ENCODE peak calls at places on chromosome 19, in five cellular contexts. One of them, this sample, is unnamed.
A peak's percentile ranks its signal among the peaks of the same experiment; 100 is the strongest.

GRCh38 chr19:49380391-49380790 is 7.7 kb upstream of the KASH5 start:
- DNase-seq in prostate gland: no peak
- DNase-seq in AG04450: no peak
- DNase-seq in foreskin fibroblast: no peak
- DNase-seq in ascending aorta: no peak
- DNase-seq in this sample: no peak

GRCh38 chr19:40718774-40719391 is 2.0 kb downstream of the ITPKC start:
- DNase-seq in prostate gland: peak; percentile 94
- DNase-seq in AG04450: no peak
- DNase-seq in foreskin fibroblast: peak; percentile 88
- DNase-seq in ascending aorta: no peak
- DNase-seq in this sample: peak; percentile 31

GRCh38 chr19:48445256-48445605 is 552 bp upstream of the GRWD1 start:
- DNase-seq in prostate gland: peak; percentile 41
- DNase-seq in AG04450: peak; percentile 85
- DNase-seq in foreskin fibroblast: peak; percentile 92
- DNase-seq in ascending aorta: no peak
- DNase-seq in this sample: peak; percentile 94

GRCh38 chr19:42271861-42272534 is 2.9 kb downstream of the CIC start:
- DNase-seq in prostate gland: no peak
- DNase-seq in AG04450: no peak
- DNase-seq in foreskin fibroblast: no peak
- DNase-seq in ascending aorta: no peak
- DNase-seq in this sample: no peak

GRCh38 chr19:23882493-23882892 is 32.2 kb upstream of the ZNF726 start:
- DNase-seq in prostate gland: no peak
- DNase-seq in AG04450: no peak
- DNase-seq in foreskin fibroblast: peak; percentile 44
- DNase-seq in ascending aorta: no peak
- DNase-seq in this sample: no peak

GRCh38 chr19:42540071-42540553 is 11.8 kb upstream of the CEACAM1 start:
- DNase-seq in prostate gland: no peak
- DNase-seq in AG04450: no peak
- DNase-seq in foreskin fibroblast: peak; percentile 11
- DNase-seq in ascending aorta: no peak
- DNase-seq in this sample: no peak

GRCh38 chr19:37334179-37335071 is 36.5 kb upstream of the ZNF527 start:
- DNase-seq in prostate gland: peak; percentile 93
- DNase-seq in AG04450: peak; percentile 56
- DNase-seq in foreskin fibroblast: peak; percentile 93
- DNase-seq in ascending aorta: peak; percentile 69
- DNase-seq in this sample: peak; percentile 83

GRCh38 chr19:52941941-52942370 is 18.7 kb upstream of the ZNF888 start:
- DNase-seq in prostate gland: peak; percentile 21
- DNase-seq in AG04450: no peak
- DNase-seq in foreskin fibroblast: peak; percentile 55
- DNase-seq in ascending aorta: no peak
- DNase-seq in this sample: peak; percentile 21

GRCh38 chr19:2278504-2279158 is 3.3 kb downstream of the PEAK3 start:
- DNase-seq in prostate gland: no peak
- DNase-seq in AG04450: no peak
- DNase-seq in foreskin fibroblast: no peak
- DNase-seq in ascending aorta: no peak
- DNase-seq in this sample: no peak

GRCh38 chr19:10255358-10255757 is 3.3 kb downstream of the MRPL4 start:
- DNase-seq in prostate gland: no peak
- DNase-seq in AG04450: no peak
- DNase-seq in foreskin fibroblast: no peak
- DNase-seq in ascending aorta: no peak
- DNase-seq in this sample: no peak

GRCh38 chr19:47697863-47698609 is 15.2 kb upstream of the EHD2 start:
- DNase-seq in prostate gland: peak; percentile 73
- DNase-seq in AG04450: peak; percentile 53
- DNase-seq in foreskin fibroblast: peak; percentile 91
- DNase-seq in ascending aorta: no peak
- DNase-seq in this sample: peak; percentile 81

GRCh38 chr19:47608908-47609879 is at the start of gene BICRA:
- DNase-seq in prostate gland: peak; percentile 47
- DNase-seq in AG04450: peak; percentile 44
- DNase-seq in foreskin fibroblast: peak; percentile 92
- DNase-seq in ascending aorta: peak; percentile 33
- DNase-seq in this sample: peak; percentile 77

GRCh38 chr19:3034845-3035541 is 5.9 kb upstream of the TLE2 start:
- DNase-seq in prostate gland: peak; percentile 45
- DNase-seq in AG04450: no peak
- DNase-seq in foreskin fibroblast: peak; percentile 53
- DNase-seq in ascending aorta: no peak
- DNase-seq in this sample: peak; percentile 61

GRCh38 chr19:8607386-8607785 is 3.1 kb downstream of the ADAMTS10 start:
- DNase-seq in prostate gland: no peak
- DNase-seq in AG04450: no peak
- DNase-seq in foreskin fibroblast: peak; percentile 49
- DNase-seq in ascending aorta: no peak
- DNase-seq in this sample: peak; percentile 75

GRCh38 chr19:33293255-33294057 is 8.9 kb downstream of the CEBPA start:
- DNase-seq in prostate gland: peak; percentile 74
- DNase-seq in AG04450: peak; percentile 26
- DNase-seq in foreskin fibroblast: peak; percentile 82
- DNase-seq in ascending aorta: no peak
- DNase-seq in this sample: peak; percentile 79

GRCh38 chr19:2291185-2291751 is 9.3 kb upstream of the PEAK3 start:
- DNase-seq in prostate gland: no peak
- DNase-seq in AG04450: no peak
- DNase-seq in foreskin fibroblast: peak; percentile 49
- DNase-seq in ascending aorta: no peak
- DNase-seq in this sample: no peak

GRCh38 chr19:3175761-3176714 is 2.5 kb upstream of the S1PR4 start:
- DNase-seq in prostate gland: peak; percentile 83
- DNase-seq in AG04450: no peak
- DNase-seq in foreskin fibroblast: peak; percentile 78
- DNase-seq in ascending aorta: no peak
- DNase-seq in this sample: peak; percentile 91

GRCh38 chr19:47275866-47276461 is 1.3 kb downstream of the INAFM1 start:
- DNase-seq in prostate gland: no peak
- DNase-seq in AG04450: no peak
- DNase-seq in foreskin fibroblast: peak; percentile 58
- DNase-seq in ascending aorta: no peak
- DNase-seq in this sample: peak; percentile 59

GRCh38 chr19:13104848-13105646 is 2.4 kb upstream of the LYL1 start:
- DNase-seq in prostate gland: no peak
- DNase-seq in AG04450: no peak
- DNase-seq in foreskin fibroblast: no peak
- DNase-seq in ascending aorta: no peak
- DNase-seq in this sample: no peak

GRCh38 chr19:35717665-35718344 is at the start of gene KMT2B:
- DNase-seq in prostate gland: no peak
- DNase-seq in AG04450: no peak
- DNase-seq in foreskin fibroblast: no peak
- DNase-seq in ascending aorta: no peak
- DNase-seq in this sample: peak; percentile 94

GRCh38 chr19:38679839-38680238 is 32.4 kb downstream of the ACTN4 start:
- DNase-seq in prostate gland: no peak
- DNase-seq in AG04450: no peak
- DNase-seq in foreskin fibroblast: no peak
- DNase-seq in ascending aorta: no peak
- DNase-seq in this sample: peak; percentile 56

GRCh38 chr19:2750739-2751437 is 11.1 kb upstream of the SLC39A3 start:
- DNase-seq in prostate gland: no peak
- DNase-seq in AG04450: no peak
- DNase-seq in foreskin fibroblast: no peak
- DNase-seq in ascending aorta: no peak
- DNase-seq in this sample: no peak

GRCh38 chr19:17424743-17425365 is 5.0 kb downstream of the MVB12A start:
- DNase-seq in prostate gland: no peak
- DNase-seq in AG04450: no peak
- DNase-seq in foreskin fibroblast: peak; percentile 56
- DNase-seq in ascending aorta: no peak
- DNase-seq in this sample: no peak

GRCh38 chr19:29760752-29761502 is 45.9 kb upstream of the C19orf12 start:
- DNase-seq in prostate gland: no peak
- DNase-seq in AG04450: no peak
- DNase-seq in foreskin fibroblast: no peak
- DNase-seq in ascending aorta: no peak
- DNase-seq in this sample: no peak

GRCh38 chr19:46009530-46010510 is 13.0 kb downstream of the PGLYRP1 start:
- DNase-seq in prostate gland: peak; percentile 58
- DNase-seq in AG04450: no peak
- DNase-seq in foreskin fibroblast: peak; percentile 86
- DNase-seq in ascending aorta: no peak
- DNase-seq in this sample: peak; percentile 55

GRCh38 chr19:54573330-54573872 is at the start of gene LILRA2:
- DNase-seq in prostate gland: no peak
- DNase-seq in AG04450: no peak
- DNase-seq in foreskin fibroblast: no peak
- DNase-seq in ascending aorta: no peak
- DNase-seq in this sample: no peak

GRCh38 chr19:33520844-33521479 is 629 bp downstream of the PEPD start:
- DNase-seq in prostate gland: no peak
- DNase-seq in AG04450: no peak
- DNase-seq in foreskin fibroblast: no peak
- DNase-seq in ascending aorta: no peak
- DNase-seq in this sample: no peak

DNA sequence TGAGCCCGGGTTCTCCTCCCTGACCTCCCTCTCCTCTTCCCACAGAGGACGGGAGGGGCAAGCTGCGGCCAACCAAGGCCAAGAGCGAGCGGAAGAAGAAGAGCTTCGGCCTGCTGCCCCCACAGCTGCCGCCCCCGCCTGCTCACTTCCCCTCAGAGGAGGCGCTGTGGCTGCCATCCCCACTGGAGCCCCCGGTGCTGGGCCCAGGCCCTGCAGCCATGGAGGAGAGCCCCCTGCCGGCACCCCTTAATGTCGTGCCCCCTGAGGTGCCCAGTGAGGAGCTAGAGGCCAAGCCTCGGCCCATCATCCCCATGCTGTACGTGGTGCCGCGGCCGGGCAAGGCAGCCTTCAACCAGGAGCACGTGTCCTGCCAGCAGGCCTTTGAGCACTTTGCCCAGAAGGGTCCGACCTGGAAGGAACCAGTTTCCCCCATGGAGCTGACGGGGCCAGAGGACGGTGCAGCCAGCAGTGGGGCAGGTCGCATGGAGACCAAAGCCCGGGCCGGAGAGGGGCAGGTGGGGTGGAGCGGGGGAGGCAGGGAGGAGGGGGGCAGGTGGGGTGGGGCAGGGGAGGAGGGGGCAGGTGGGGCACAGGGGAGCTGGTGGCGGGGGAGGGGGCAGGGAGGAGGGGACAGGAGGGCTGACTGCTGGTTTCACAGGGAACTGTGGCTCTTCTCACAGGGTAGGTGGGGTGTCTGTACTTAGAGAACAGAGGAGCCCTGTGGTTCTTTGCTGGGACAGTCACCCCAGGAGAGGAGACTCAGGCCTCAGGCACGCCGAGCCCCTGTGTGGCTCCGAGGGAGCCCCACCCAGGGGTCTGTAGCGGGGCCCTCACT is 162.3 kb downstream of the KDM4B start:
- DNase-seq in prostate gland: no peak
- DNase-seq in AG04450: no peak
- DNase-seq in foreskin fibroblast: no peak
- DNase-seq in ascending aorta: no peak
- DNase-seq in this sample: no peak
- H3K4me3 ChIP-seq in prostate gland: no peak overlapping the region
- H3K4me3 ChIP-seq in AG04450: no peak overlapping the region
- H3K4me3 ChIP-seq in foreskin fibroblast: no peak overlapping the region
- H3K4me3 ChIP-seq in ascending aorta: no peak overlapping the region
- H3K4me3 ChIP-seq in this sample: no peak overlapping the region

DNA sequence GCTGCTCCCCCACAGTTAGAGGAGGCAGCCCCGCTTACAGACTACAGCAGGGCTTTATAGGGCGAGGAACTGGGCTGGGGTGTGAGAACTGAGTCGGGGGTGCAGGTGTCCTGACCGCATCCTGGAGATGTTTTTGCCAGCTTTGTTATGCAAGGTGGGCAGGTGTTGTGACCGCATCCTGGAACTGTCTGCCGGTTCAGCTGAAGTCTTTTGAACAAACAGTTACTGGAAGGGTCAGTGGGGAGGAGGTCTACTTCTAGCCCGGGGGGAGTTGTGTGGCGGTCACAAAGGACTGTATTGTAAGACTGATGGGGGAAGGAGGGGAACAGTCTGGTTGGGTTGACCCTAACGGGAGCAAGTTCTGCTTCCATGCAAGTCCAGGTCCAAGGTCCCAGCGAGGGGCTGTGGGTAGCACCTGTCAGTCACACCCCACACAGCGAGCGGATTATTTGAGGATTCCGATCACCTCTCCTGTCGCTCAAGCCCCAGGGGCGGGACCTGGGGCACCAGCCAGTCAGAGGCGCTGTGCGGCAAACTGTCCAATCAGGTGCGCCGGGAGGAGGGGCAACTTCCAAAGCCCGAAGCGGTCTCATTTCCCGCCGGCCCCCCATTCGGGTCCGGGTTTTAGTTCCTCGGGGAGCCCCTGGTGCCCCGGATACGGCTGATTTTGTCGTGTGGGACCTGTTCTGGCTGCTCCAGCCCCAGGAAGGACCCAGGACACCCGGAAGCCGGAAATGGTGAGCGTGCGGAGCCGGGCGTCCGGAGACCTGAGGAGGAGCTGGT is at the start of gene ZNF101:
- DNase-seq in prostate gland: peak; percentile 92
- DNase-seq in AG04450: peak; percentile 70
- DNase-seq in foreskin fibroblast: peak; percentile 96
- DNase-seq in ascending aorta: peak; percentile 79
- DNase-seq in this sample: peak; percentile 85
- TF ChIP-seq CTCF in prostate gland: no peak
- TF ChIP-seq CTCF in AG04450: no peak
- TF ChIP-seq CTCF in foreskin fibroblast: no peak
- TF ChIP-seq CTCF in ascending aorta: no peak
- TF ChIP-seq CTCF in this sample: no peak

GRCh38 chr19:572891-573825 is 762 bp downstream of the BSG start:
- DNase-seq in prostate gland: no peak
- DNase-seq in AG04450: no peak
- DNase-seq in foreskin fibroblast: peak; percentile 88
- DNase-seq in ascending aorta: no peak
- DNase-seq in this sample: peak; percentile 52

GRCh38 chr19:574658-575526 is 2.5 kb downstream of the BSG start:
- DNase-seq in prostate gland: no peak
- DNase-seq in AG04450: no peak
- DNase-seq in foreskin fibroblast: peak; percentile 73
- DNase-seq in ascending aorta: no peak
- DNase-seq in this sample: no peak

GRCh38 chr19:577439-578392 is 5.3 kb downstream of the BSG start:
- DNase-seq in prostate gland: no peak
- DNase-seq in AG04450: no peak
- DNase-seq in foreskin fibroblast: no peak
- DNase-seq in ascending aorta: no peak
- DNase-seq in this sample: no peak

GRCh38 chr19:576768-577438 is 4.5 kb downstream of the BSG start:
- DNase-seq in prostate gland: no peak
- DNase-seq in AG04450: no peak
- DNase-seq in foreskin fibroblast: no peak
- DNase-seq in ascending aorta: no peak
- DNase-seq in this sample: no peak

GRCh38 chr19:575527-576506 is 3.4 kb downstream of the BSG start:
- DNase-seq in prostate gland: no peak
- DNase-seq in AG04450: no peak
- DNase-seq in foreskin fibroblast: peak; percentile 77
- DNase-seq in ascending aorta: no peak
- DNase-seq in this sample: peak; percentile 45
- H3K4me3 ChIP-seq in prostate gland: peak overlapping the region; percentile 17
- H3K4me3 ChIP-seq in AG04450: peak overlapping the region; percentile 47
- H3K4me3 ChIP-seq in foreskin fibroblast: peak overlapping the region; percentile 34
- H3K4me3 ChIP-seq in ascending aorta: peak overlapping the region; percentile 11
- H3K4me3 ChIP-seq in this sample: peak overlapping the region; percentile 40

GRCh38 chr19:6271251-6271650 is 8.5 kb downstream of the MLLT1 start:
- DNase-seq in prostate gland: no peak
- DNase-seq in AG04450: no peak
- DNase-seq in foreskin fibroblast: peak; percentile 41
- DNase-seq in ascending aorta: no peak
- DNase-seq in this sample: peak; percentile 44
- TF ChIP-seq CTCF in prostate gland: no peak
- TF ChIP-seq CTCF in AG04450: peak; percentile 22
- TF ChIP-seq CTCF in foreskin fibroblast: peak; percentile 37
- TF ChIP-seq CTCF in ascending aorta: no peak
- TF ChIP-seq CTCF in this sample: peak; percentile 43

This sample was measured in AG10803.